ENCODE peak calls at places on chromosomes 13 and 19, in seven cellular contexts. S, A, X, W, N, Q and L are unnamed samples.
A peak's percentile ranks its signal among the peaks of the same experiment; 100 is the strongest.

GRCh38 chr19:54282706-54283105 is 1.8 kb upstream of the LILRB2 start:
- DNase-seq in S (peak; percentile 63), A (no peak), X (no peak), W (no peak), N (no peak), Q (no peak), L (no peak)

GRCh38 chr19:8518536-8518935 is 4.6 kb upstream of the ZNF414 start:
- DNase-seq in S (no peak), A (no peak), X (no peak), W (no peak), N (no peak), Q (no peak), L (no peak)

GRCh38 chr13:41463823-41464602 is 6.7 kb downstream of the RGCC start:
- DNase-seq in S (no peak), A (no peak), X (no peak), W (no peak), N (no peak), Q (no peak), L (no peak)

GRCh38 chr19:5074418-5074817 is 105.5 kb downstream of the KDM4B start:
- DNase-seq in S (no peak), A (no peak), X (no peak), W (no peak), N (no peak), Q (no peak), L (no peak)

GRCh38 chr19:18428837-18429674 is 8.9 kb downstream of the ISYNA1 start:
- DNase-seq in S (no peak), A (peak; percentile 85), X (no peak), W (no peak), N (peak; percentile 67), Q (peak; percentile 91), L (peak; percentile 80)

GRCh38 chr13:64801768-64802167 is 2428.4 kb downstream of the PCDH9 start:
- DNase-seq in S (no peak), A (no peak), X (no peak), W (no peak), N (no peak), Q (no peak), L (no peak)

GRCh38 chr19:48881741-48882657 is 9.8 kb downstream of the PPP1R15A start:
- DNase-seq in S (no peak), A (no peak), X (no peak), W (no peak), N (no peak), Q (no peak), L (no peak)

GRCh38 chr19:54352546-54352945 is 12.2 kb downstream of the LAIR1 start:
- DNase-seq in S (no peak), A (no peak), X (no peak), W (no peak), N (no peak), Q (no peak), L (no peak)

GRCh38 chr13:96967248-96967745 is 27.0 kb downstream of the OXGR1 start:
- DNase-seq in S (no peak), A (no peak), X (peak; percentile 59), W (peak; percentile 25), N (no peak), Q (no peak), L (no peak)

GRCh38 chr19:16684216-16684615 is 23.3 kb downstream of the TMEM38A start:
- DNase-seq in S (no peak), A (no peak), X (no peak), W (no peak), N (no peak), Q (no peak), L (no peak)

GRCh38 chr19:49911381-49912145 is 14.9 kb upstream of the IL4I1 start:
- DNase-seq in S (no peak), A (no peak), X (no peak), W (no peak), N (no peak), Q (no peak), L (peak; percentile 41)

GRCh38 chr13:67120872-67121531 is 109.1 kb downstream of the PCDH9 start:
- DNase-seq in S (no peak), A (no peak), X (no peak), W (no peak), N (no peak), Q (no peak), L (no peak)

GRCh38 chr19:45071969-45072790 is 4.1 kb downstream of the ZNF296 start:
- DNase-seq in S (no peak), A (no peak), X (no peak), W (no peak), N (no peak), Q (no peak), L (no peak)

GRCh38 chr19:45069056-45069455 is 7.2 kb downstream of the ZNF296 start:
- DNase-seq in S (no peak), A (no peak), X (no peak), W (no peak), N (no peak), Q (peak; percentile 39), L (no peak)

GRCh38 chr19:45070214-45070613 is 6.1 kb downstream of the ZNF296 start:
- DNase-seq in S (no peak), A (no peak), X (no peak), W (no peak), N (no peak), Q (no peak), L (no peak)

GRCh38 chr19:45070861-45071544 is 5.3 kb downstream of the ZNF296 start:
- DNase-seq in S (no peak), A (no peak), X (no peak), W (no peak), N (no peak), Q (no peak), L (no peak)

GRCh38 chr19:45071545-45071938 is 4.7 kb downstream of the ZNF296 start:
- DNase-seq in S (no peak), A (no peak), X (no peak), W (no peak), N (no peak), Q (no peak), L (no peak)
- H3K4me3 ChIP-seq in S (no peak overlapping the region), A (no peak overlapping the region), X (no peak overlapping the region), W (no peak overlapping the region), N (no peak overlapping the region), Q (no peak overlapping the region), L (no peak overlapping the region)

GRCh38 chr19:58154679-58155648 is 4.4 kb upstream of the ZNF329 start:
- DNase-seq in S (peak; percentile 99), A (peak; percentile 98), X (no peak), W (peak; percentile 88), N (peak; percentile 97), Q (peak; percentile 95), L (peak; percentile 93)
- TF ChIP-seq POLR2A in S (no peak), A (peak; percentile 82), X (no peak), W (peak; percentile 79), N (peak; percentile 85), Q (no peak), L (peak; percentile 74)

GRCh38 chr13:113798200-113798811 is 39.3 kb downstream of the TMEM255B start:
- DNase-seq in S (no peak), A (no peak), X (no peak), W (no peak), N (no peak), Q (no peak), L (no peak)
- H3K4me3 ChIP-seq in S (no peak overlapping the region), A (no peak overlapping the region), X (no peak overlapping the region), W (no peak overlapping the region), N (no peak overlapping the region), Q (no peak overlapping the region), L (no peak overlapping the region)

GRCh38 chr19:22600690-22601648 is 33.2 kb upstream of the ZNF492 start:
- DNase-seq in S (no peak), A (no peak), X (no peak), W (no peak), N (no peak), Q (no peak), L (no peak)

GRCh38 chr19:22595422-22595821 is 38.7 kb upstream of the ZNF492 start:
- DNase-seq in S (no peak), A (no peak), X (no peak), W (no peak), N (no peak), Q (no peak), L (no peak)

DNA sequence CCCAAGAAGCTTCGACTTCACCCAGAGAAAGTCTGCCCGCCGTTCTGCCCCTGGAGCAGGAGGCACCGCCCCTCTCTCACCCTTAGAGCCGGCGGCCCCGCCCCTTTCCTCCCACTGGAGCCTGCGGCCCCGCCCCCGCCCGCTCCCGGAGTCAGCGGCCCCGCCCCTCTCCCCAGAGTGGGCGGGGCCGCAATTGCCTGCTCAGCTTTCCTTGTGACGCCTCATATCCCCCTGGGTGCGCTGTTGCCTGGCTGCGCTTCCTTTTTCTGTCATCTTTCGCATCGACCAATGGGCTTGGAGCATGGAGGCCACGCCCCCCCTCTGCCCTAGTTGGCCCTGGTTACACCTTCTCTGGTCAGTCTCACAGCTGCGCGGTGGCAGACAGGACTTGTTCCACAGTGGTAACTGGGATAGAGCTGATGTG is 38.2 kb upstream of the ZNF492 start:
- DNase-seq in S (no peak), A (peak; percentile 72), X (no peak), W (no peak), N (peak; percentile 72), Q (peak; percentile 86), L (no peak)
- TF ChIP-seq POLR2A in S (no peak), A (no peak), X (no peak), W (no peak), N (no peak), Q (no peak), L (no peak)